ENCODE peak calls at places on chromosomes 2 and 18, in eight cellular contexts. W is fibroblast of the aortic adventitia, C is HFF-Myc, V is foreskin fibroblast, K is K562, R is lower lobe of right lung, P is IMR-90, E is Peyer's patch. O is an unnamed sample.

GRCh38 chr2:144357623-144358400 is 162.1 kb downstream of the ZEB2 start:
- DNase-seq in W (peak), C (peak), V (peak), K (peak), R (no peak), P (peak), E (no peak), O (peak)

GRCh38 chr2:12048551-12048950 is 302.1 kb downstream of the LPIN1 start:
- DNase-seq in W (no peak), C (no peak), V (no peak), K (peak), R (no peak), P (no peak), E (no peak), O (no peak)

GRCh38 chr2:10405441-10405840 is 42.7 kb downstream of the ODC1 start:
- DNase-seq in W (peak), C (peak), V (peak), K (no peak), R (peak), P (peak), E (no peak), O (peak)

GRCh38 chr2:774436-774835 is 97.2 kb upstream of the TMEM18 start:
- DNase-seq in W (no peak), C (no peak), V (no peak), K (no peak), R (no peak), P (no peak), E (no peak), O (no peak)

GRCh38 chr2:71563872-71564271 is 110.5 kb downstream of the DYSF start:
- DNase-seq in W (no peak), C (no peak), V (peak), K (no peak), R (no peak), P (no peak), E (no peak), O (no peak)

GRCh38 chr2:42922790-42923631 is 130.6 kb upstream of the HAAO start:
- DNase-seq in W (peak), C (no peak), V (peak), K (no peak), R (no peak), P (peak), E (no peak), O (peak)

GRCh38 chr2:156649596-156649995 is 213.4 kb downstream of the GPD2 start:
- DNase-seq in W (peak), C (no peak), V (no peak), K (no peak), R (no peak), P (no peak), E (no peak), O (no peak)

GRCh38 chr2:216770050-216770449 is 74.7 kb upstream of the IGFBP5 start:
- DNase-seq in W (no peak), C (no peak), V (no peak), K (peak), R (no peak), P (no peak), E (no peak), O (no peak)

GRCh38 chr18:57438669-57439616 is 3.8 kb downstream of the ONECUT2 start:
- DNase-seq in W (no peak), C (no peak), V (no peak), K (no peak), R (no peak), P (no peak), E (no peak), O (no peak)

GRCh38 chr2:105138643-105139042 is 100.8 kb downstream of the MRPS9 start:
- DNase-seq in W (no peak), C (no peak), V (no peak), K (no peak), R (no peak), P (no peak), E (no peak), O (no peak)

GRCh38 chr2:7094113-7094760 is 177.0 kb downstream of the RNF144A start:
- DNase-seq in W (no peak), C (no peak), V (no peak), K (no peak), R (no peak), P (no peak), E (no peak), O (peak)

GRCh38 chr2:144702051-144702450 is 182.1 kb upstream of the ZEB2 start:
- DNase-seq in W (no peak), C (no peak), V (no peak), K (no peak), R (peak), P (no peak), E (no peak), O (no peak)

GRCh38 chr2:86518498-86518897 is 44.7 kb downstream of the CHMP3 start:
- DNase-seq in W (peak), C (peak), V (peak), K (no peak), R (no peak), P (no peak), E (no peak), O (peak)

GRCh38 chr2:115412501-115412900 is 970.1 kb downstream of the DPP10 start:
- DNase-seq in W (no peak), C (no peak), V (no peak), K (no peak), R (no peak), P (no peak), E (no peak), O (no peak)

GRCh38 chr2:227154976-227155375 is 9.0 kb downstream of the COL4A4 start:
- DNase-seq in W (peak), C (no peak), V (peak), K (no peak), R (no peak), P (peak), E (no peak), O (peak)

GRCh38 chr2:57720728-57721627 is 325.6 kb upstream of the VRK2 start:
- DNase-seq in W (peak), C (peak), V (peak), K (peak), R (no peak), P (peak), E (peak), O (peak)

GRCh38 chr2:132412021-132412420 is 4.6 kb upstream of the GPR39 start:
- DNase-seq in W (no peak), C (no peak), V (no peak), K (no peak), R (no peak), P (no peak), E (no peak), O (no peak)

GRCh38 chr18:2846638-2847340 is at the start of gene EMILIN2:
- DNase-seq in W (peak), C (no peak), V (peak), K (peak), R (peak), P (peak), E (peak), O (peak)

GRCh38 chr2:230864605-230865323 is at the start of gene ITM2C:
- DNase-seq in W (peak), C (peak), V (peak), K (peak), R (peak), P (peak), E (peak), O (peak)

GRCh38 chr2:159139216-159139933 is 147.1 kb downstream of the WDSUB1 start:
- DNase-seq in W (no peak), C (no peak), V (peak), K (no peak), R (no peak), P (no peak), E (no peak), O (peak)

GRCh38 chr2:228507870-228508269 is 326.4 kb upstream of the SPHKAP start:
- DNase-seq in W (peak), C (no peak), V (peak), K (no peak), R (no peak), P (no peak), E (no peak), O (no peak)

GRCh38 chr2:23900927-23901322 is 26.0 kb downstream of the ATAD2B start:
- DNase-seq in W (peak), C (peak), V (peak), K (no peak), R (no peak), P (peak), E (peak), O (peak)

GRCh38 chr2:10584843-10585475 is 104.8 kb downstream of the NOL10 start:
- DNase-seq in W (peak), C (peak), V (peak), K (no peak), R (no peak), P (peak), E (no peak), O (peak)

GRCh38 chr2:3626817-3627499 is 31.0 kb upstream of the ALLC start:
- DNase-seq in W (no peak), C (no peak), V (no peak), K (no peak), R (no peak), P (no peak), E (peak), O (no peak)
- TF ChIP-seq CTCF in W (no peak), C (peak), V (no peak), K (no peak), R (peak), P (no peak), E (no peak), O (peak)

GRCh38 chr2:101803945-101804696 is 106.6 kb downstream of the MAP4K4 start:
- DNase-seq in W (peak), C (no peak), V (peak), K (no peak), R (no peak), P (no peak), E (no peak), O (peak)

GRCh38 chr2:101805146-101806088 is 107.9 kb downstream of the MAP4K4 start:
- DNase-seq in W (peak), C (no peak), V (no peak), K (no peak), R (no peak), P (peak), E (no peak), O (peak)

GRCh38 chr2:101808006-101808562 is 110.6 kb downstream of the MAP4K4 start:
- DNase-seq in W (no peak), C (no peak), V (no peak), K (no peak), R (no peak), P (no peak), E (no peak), O (no peak)

GRCh38 chr2:101807242-101807641 is 109.7 kb downstream of the MAP4K4 start:
- DNase-seq in W (no peak), C (no peak), V (no peak), K (no peak), R (no peak), P (no peak), E (no peak), O (no peak)

GRCh38 chr2:101806123-101806522 is 108.6 kb downstream of the MAP4K4 start:
- DNase-seq in W (peak), C (no peak), V (peak), K (peak), R (no peak), P (peak), E (no peak), O (peak)
- H3K4me3 ChIP-seq in W (no peak), C (no peak), V (no peak), K (no peak), R (no peak), P (no peak), E (no peak), O (no peak)

GRCh38 chr2:65382776-65383357 is 49.5 kb downstream of the SPRED2 start:
- DNase-seq in W (peak), C (no peak), V (peak), K (peak), R (peak), P (peak), E (peak), O (peak)
- TF ChIP-seq CTCF in W (no peak), C (no peak), V (no peak), K (peak), R (peak), P (no peak), E (no peak), O (no peak)

DNA sequence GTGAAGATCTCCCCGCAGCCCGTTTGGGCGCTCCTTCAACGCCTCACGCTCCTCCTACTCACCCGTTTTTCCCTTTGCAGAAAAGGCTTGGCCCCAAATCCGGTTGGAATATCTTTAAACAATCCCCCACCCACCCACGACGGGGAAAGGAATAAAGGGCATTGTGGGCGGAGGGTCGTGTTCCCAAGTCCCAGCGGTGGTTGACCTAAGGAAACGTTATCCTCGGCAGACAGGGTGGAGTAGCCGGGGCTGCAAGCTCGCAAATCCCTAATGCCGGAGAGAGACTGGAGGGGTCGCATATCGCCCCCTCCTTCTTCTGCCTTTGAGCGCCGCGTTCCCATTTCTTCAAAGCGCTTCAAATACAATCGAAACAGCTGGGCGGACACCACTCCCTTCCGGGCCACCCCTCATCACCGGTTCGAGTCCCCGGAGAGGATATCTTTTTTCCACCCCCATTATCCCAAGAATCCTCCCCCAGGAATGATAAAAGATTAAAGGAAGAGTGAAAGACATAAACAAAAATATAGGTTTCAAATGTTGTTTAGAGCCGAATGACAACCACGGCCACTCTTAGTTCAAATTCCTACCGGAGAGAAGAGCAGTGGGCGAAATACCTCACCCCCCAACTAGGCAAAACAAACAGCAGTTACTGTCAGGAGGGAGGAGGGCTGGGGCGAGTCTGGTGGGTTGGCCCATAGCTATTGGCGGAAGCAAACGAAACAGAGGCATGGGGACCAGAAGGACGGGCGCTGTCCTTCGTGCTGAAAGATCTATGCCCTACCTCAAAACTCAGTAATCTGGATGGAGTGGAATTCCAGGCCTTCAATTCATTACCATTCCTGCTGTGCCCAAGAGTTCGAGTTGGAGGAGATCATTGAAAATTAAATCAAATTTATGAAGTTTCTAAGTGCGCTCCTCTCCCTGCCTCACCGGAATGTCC is 2.8 kb upstream of the GAD1 start:
- DNase-seq in W (peak), C (peak), V (peak), K (peak), R (no peak), P (peak), E (no peak), O (peak)
- H3K4me3 ChIP-seq in W (no peak), C (no peak), V (no peak), K (no peak), R (no peak), P (no peak), E (no peak), O (no peak)

DNA sequence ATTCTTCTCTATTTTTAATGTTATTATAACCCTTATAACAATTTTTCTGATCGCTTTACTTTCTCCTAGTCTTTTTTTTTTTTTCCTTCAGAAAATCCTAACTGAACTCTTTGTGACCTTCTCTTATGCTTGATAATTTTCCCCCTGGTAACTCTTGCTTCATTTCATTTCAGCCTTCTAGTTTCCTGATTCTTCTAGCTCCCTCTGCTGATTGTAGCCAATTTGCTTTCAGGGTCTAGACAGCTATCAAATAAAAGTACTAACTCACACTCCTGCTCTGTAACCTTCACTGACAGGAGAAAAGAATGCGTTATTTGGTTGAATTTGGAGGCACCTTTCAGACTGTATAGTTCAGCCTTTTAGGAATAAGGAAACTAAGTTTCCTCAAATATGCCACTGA is 99.5 kb downstream of the RBM43 start:
- DNase-seq in W (peak), C (peak), V (peak), K (no peak), R (no peak), P (peak), E (no peak), O (peak)
- TF ChIP-seq CTCF in W (peak), C (peak), V (peak), K (peak), R (no peak), P (peak), E (no peak), O (peak)

GRCh38 chr2:236572482-236572881 is 2.9 kb downstream of the ACKR3 start:
- DNase-seq in W (peak), C (no peak), V (peak), K (no peak), R (no peak), P (no peak), E (no peak), O (no peak)
- H3K4me3 ChIP-seq in W (peak), C (no peak), V (no peak), K (no peak), R (peak), P (no peak), E (no peak), O (no peak)

DNA sequence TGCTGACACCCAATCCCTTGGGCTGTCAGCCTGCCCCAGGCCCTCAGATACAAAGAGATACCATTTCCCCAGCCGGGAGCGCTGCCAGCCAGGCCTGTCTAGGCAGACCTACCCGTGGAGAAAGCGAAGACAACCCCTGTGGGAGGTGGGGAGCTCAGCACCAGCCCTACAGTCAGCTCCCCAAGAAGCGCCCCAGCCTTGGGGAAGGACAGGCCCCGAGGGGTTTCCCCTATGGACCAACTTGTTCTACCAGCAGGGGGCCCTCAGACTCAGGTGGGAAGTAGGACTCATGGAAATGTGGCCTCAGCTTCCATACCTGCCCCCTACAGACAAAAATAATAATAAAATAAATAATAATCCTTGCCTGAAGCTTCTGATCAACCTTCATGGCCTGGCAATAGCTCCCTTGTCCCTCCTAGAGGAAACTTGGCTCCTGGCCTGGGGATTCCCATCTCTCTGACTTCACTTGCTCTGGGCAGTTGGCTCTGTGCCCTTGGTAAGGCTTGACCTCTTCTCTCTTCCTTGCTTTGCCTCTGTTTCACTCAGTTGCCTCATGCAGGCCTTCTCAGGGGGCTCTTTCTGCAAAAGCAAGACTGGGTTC is 7.0 kb downstream of the SLC35F6 start:
- DNase-seq in W (peak), C (no peak), V (peak), K (no peak), R (no peak), P (peak), E (peak), O (peak)
- TF ChIP-seq CTCF in W (peak), C (peak), V (no peak), K (peak), R (peak), P (peak), E (no peak), O (peak)

DNA sequence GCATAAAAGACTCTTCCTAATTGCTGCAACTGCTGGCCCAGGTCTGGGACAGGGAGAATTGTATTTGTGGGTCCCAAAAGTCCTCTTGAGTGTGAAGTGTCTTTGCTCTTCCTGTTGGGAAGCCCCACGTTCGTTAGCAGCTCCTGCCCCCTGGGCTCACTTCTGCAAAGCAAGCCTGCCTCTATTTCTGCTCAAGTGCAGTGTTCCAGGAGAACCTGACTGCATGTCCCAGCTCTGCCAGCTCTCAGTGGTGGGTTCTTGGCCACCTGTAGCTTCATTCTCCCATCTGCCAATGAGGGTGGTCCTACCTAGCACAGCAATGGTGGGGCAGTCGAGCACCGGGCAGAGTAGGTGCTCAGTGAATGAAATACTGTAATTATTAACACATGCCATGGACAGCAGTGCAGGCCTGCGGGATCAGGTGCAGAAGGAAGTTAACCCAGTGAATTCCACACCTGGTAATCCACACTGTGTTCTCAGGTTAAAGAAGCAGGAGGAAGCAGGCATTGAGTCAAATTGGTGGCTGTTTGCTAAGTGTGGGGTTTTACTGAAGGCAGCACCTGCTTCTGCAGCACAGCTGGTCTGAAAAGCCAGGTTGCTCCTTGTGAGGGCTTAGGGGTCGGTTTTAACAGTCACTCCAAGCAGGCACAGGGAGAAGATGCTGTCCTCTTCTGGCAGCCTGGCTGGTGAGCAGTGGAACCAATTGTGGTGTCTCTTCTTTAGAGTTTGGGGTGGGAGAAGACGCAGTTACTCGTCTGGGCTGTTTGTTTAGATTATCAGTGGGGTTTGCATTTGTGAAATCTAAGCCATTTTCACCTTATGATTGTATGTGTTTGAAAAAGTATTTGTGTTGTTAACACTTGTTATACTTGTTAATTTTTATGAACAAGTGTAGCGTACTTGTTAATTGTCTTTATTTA is 54.3 kb downstream of the DGKD start:
- DNase-seq in W (no peak), C (no peak), V (no peak), K (no peak), R (no peak), P (no peak), E (peak), O (no peak)
- H3K4me3 ChIP-seq in W (no peak), C (no peak), V (no peak), K (no peak), R (no peak), P (no peak), E (no peak), O (no peak)

DNA sequence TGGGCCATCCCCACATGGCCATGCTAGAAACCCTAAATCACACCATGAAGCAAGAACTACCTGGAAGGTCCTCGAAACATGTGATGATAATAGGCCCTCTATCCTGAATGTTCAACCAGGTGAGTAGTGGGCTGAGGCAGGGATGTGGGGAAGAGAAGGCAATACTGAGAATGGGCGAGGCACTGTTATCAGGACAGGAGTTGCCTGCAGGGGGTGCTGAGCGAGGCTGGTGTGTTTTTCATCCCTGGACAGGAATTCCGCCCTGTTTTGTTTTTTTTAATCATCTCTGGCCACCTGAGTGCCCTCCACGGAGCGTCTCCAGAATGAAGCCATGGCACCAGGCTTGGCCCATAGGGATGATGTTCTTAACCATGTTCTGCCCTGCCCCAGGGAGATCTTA is 103.0 kb upstream of the SOX11 start:
- DNase-seq in W (no peak), C (no peak), V (no peak), K (no peak), R (no peak), P (no peak), E (no peak), O (no peak)
- TF ChIP-seq CTCF in W (no peak), C (no peak), V (no peak), K (no peak), R (no peak), P (no peak), E (no peak), O (no peak)

GRCh38 chr2:3605013-3605961 is 10.4 kb downstream of the COLEC11 start:
- DNase-seq in W (peak), C (no peak), V (no peak), K (peak), R (no peak), P (no peak), E (no peak), O (peak)
- H3K4me3 ChIP-seq in W (no peak), C (no peak), V (no peak), K (no peak), R (no peak), P (no peak), E (no peak), O (no peak)

O was measured in choroid plexus epithelial cell.